ENCODE peak calls at places on chromosome 14, in nine cellular contexts. R is lung, U is neural progenitor cell, V is mesenchymal stem cell, G is transverse colon, H is tibial nerve, J is PC-9, K is colonic mucosa, M is Panc1. L is an unnamed sample.

GRCh38 chr14:61616524-61617185 is 78.7 kb upstream of the HIF1A start:
- DNase-seq in R (no peak), U (no peak), V (peak; percentile 74), G (no peak), H (no peak), J (peak; percentile 83), K (no peak), M (no peak), L (no peak)

GRCh38 chr14:22517117-22517720 is 71.8 kb downstream of the DAD1 start:
- DNase-seq in R (no peak), U (no peak), V (no peak), G (no peak), H (no peak), J (no peak), K (no peak), M (no peak), L (no peak)

GRCh38 chr14:97298331-97298730 is 501.1 kb downstream of the VRK1 start:
- DNase-seq in R (no peak), U (peak; percentile 30), V (no peak), G (no peak), H (no peak), J (no peak), K (no peak), M (no peak), L (no peak)

GRCh38 chr14:36207500-36207899 is 31.0 kb upstream of the PTCSC3 start:
- DNase-seq in R (no peak), U (peak; percentile 23), V (no peak), G (no peak), H (no peak), J (no peak), K (no peak), M (no peak), L (no peak)

GRCh38 chr14:94036328-94037167 is 10.4 kb downstream of the OTUB2 start:
- DNase-seq in R (peak; percentile 68), U (peak; percentile 44), V (peak; percentile 79), G (peak; percentile 81), H (peak; percentile 87), J (no peak), K (peak; percentile 81), M (peak; percentile 62), L (peak; percentile 71)

GRCh38 chr14:47302121-47302520 is 373.3 kb downstream of the MDGA2 start:
- DNase-seq in R (no peak), U (no peak), V (no peak), G (no peak), H (no peak), J (no peak), K (no peak), M (no peak), L (no peak)

GRCh38 chr14:47039336-47039735 is 387.8 kb upstream of the RPL10L start:
- DNase-seq in R (no peak), U (no peak), V (peak; percentile 10), G (no peak), H (no peak), J (no peak), K (no peak), M (no peak), L (no peak)

GRCh38 chr14:24296341-24297157 is 3.0 kb downstream of the DHRS1 start:
- DNase-seq in R (peak; percentile 71), U (peak; percentile 75), V (peak; percentile 96), G (peak; percentile 54), H (peak; percentile 67), J (peak; percentile 58), K (peak; percentile 66), M (peak; percentile 61), L (peak; percentile 74)

GRCh38 chr14:76872796-76873432 is 46.7 kb downstream of the LRRC74A start:
- DNase-seq in R (peak; percentile 56), U (peak; percentile 76), V (peak; percentile 50), G (peak; percentile 55), H (peak; percentile 69), J (no peak), K (peak; percentile 57), M (peak; percentile 27), L (peak; percentile 73)

GRCh38 chr14:36852853-36853634 is 191.4 kb downstream of the PAX9 start:
- DNase-seq in R (no peak), U (no peak), V (peak; percentile 60), G (no peak), H (peak; percentile 30), J (no peak), K (no peak), M (no peak), L (no peak)

GRCh38 chr14:96592591-96593388 is 90.6 kb downstream of the PAPOLA start:
- DNase-seq in R (no peak), U (no peak), V (no peak), G (peak; percentile 50), H (no peak), J (no peak), K (peak; percentile 54), M (no peak), L (peak; percentile 35)

GRCh38 chr14:90513151-90514014 is 116.6 kb downstream of the CALM1 start:
- DNase-seq in R (peak; percentile 83), U (peak; percentile 71), V (peak; percentile 46), G (peak; percentile 90), H (no peak), J (peak; percentile 85), K (peak; percentile 93), M (no peak), L (no peak)

GRCh38 chr14:100530270-100531072 is 56.7 kb downstream of the BEGAIN start:
- DNase-seq in R (peak; percentile 28), U (no peak), V (no peak), G (no peak), H (peak; percentile 3), J (no peak), K (peak; percentile 17), M (no peak), L (peak; percentile 13)

GRCh38 chr14:55689971-55690871 is 110.2 kb downstream of the KTN1 start:
- DNase-seq in R (no peak), U (peak; percentile 33), V (no peak), G (no peak), H (no peak), J (peak; percentile 46), K (no peak), M (peak; percentile 12), L (no peak)

GRCh38 chr14:59631237-59631636 is 54.6 kb upstream of the CCDC175 start:
- DNase-seq in R (no peak), U (peak; percentile 61), V (peak; percentile 1), G (no peak), H (no peak), J (no peak), K (no peak), M (no peak), L (no peak)

GRCh38 chr14:34692348-34692747 is 22.0 kb downstream of the CFL2 start:
- DNase-seq in R (no peak), U (no peak), V (peak; percentile 59), G (no peak), H (no peak), J (no peak), K (no peak), M (no peak), L (no peak)

GRCh38 chr14:34688470-34689206 is 25.8 kb downstream of the CFL2 start:
- DNase-seq in R (no peak), U (no peak), V (no peak), G (no peak), H (no peak), J (no peak), K (no peak), M (no peak), L (no peak)

GRCh38 chr14:34692898-34693227 is 21.5 kb downstream of the CFL2 start:
- DNase-seq in R (no peak), U (no peak), V (no peak), G (no peak), H (no peak), J (no peak), K (no peak), M (no peak), L (no peak)

GRCh38 chr14:34691173-34691572 is 23.2 kb downstream of the CFL2 start:
- DNase-seq in R (no peak), U (no peak), V (no peak), G (no peak), H (no peak), J (no peak), K (no peak), M (no peak), L (no peak)

GRCh38 chr14:34693228-34693939 is 21.0 kb downstream of the CFL2 start:
- DNase-seq in R (peak; percentile 52), U (peak; percentile 16), V (no peak), G (peak; percentile 64), H (no peak), J (no peak), K (peak; percentile 57), M (no peak), L (no peak)
- H3K4me3 ChIP-seq in R (peak overlapping the region; percentile 8), U (peak overlapping the region; percentile 24), V (no peak overlapping the region), G (peak overlapping the region; percentile 23), H (peak overlapping the region; percentile 28), J (no peak overlapping the region), K (peak overlapping the region; percentile 25), M (peak overlapping the region; percentile 28), L (no peak overlapping the region)

DNA sequence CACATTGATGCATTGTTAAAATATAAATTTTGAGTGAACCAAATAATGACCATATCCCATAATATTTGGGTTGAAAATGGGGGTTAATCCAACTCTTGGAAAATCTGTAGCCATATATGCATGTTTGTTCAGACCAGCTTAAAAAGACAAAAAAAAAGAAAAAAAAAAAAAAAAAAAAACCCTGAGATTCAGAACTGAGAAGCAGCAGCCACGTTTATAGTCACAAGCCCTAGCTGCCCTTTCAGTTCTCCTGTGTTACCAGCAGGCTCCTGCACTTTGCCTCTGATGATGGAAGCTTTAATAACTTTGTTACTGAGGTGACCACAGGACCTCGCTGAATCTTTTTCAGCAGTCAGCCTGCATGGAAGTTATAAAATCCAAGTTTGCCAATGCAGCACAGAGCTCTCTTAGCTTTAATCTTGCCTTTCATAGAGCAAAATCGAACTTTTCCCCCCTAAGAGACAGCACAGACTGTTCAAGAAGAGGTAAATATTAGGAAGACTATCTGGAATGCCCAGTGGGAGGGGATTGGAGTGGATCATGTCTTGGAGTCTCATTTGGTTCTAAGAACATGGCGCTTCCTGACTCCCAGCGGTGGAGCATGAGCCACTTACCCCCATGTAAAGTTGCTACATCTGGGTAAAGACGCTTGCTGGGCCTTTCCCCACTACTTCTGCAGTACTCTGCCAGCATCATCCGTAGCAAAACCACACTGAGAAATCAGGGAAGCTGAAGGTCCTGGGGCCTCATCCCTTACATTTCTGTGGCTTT is 20.6 kb downstream of the GNG2 start:
- DNase-seq in R (no peak), U (no peak), V (peak; percentile 69), G (no peak), H (no peak), J (no peak), K (no peak), M (no peak), L (no peak)
- H3K4me1 ChIP-seq in R (no peaks in the 10 kb centered on the region), U (peaks cover 8% of the 10 kb centered on the region), V (peaks cover 4% of the 10 kb centered on the region), G (peaks cover 17% of the 10 kb centered on the region), H (peaks cover 17% of the 10 kb centered on the region), J (peaks cover 22% of the 10 kb centered on the region), K (no peaks in the 10 kb centered on the region), M (no peaks in the 10 kb centered on the region), L (peaks cover 27% of the 10 kb centered on the region)

DNA sequence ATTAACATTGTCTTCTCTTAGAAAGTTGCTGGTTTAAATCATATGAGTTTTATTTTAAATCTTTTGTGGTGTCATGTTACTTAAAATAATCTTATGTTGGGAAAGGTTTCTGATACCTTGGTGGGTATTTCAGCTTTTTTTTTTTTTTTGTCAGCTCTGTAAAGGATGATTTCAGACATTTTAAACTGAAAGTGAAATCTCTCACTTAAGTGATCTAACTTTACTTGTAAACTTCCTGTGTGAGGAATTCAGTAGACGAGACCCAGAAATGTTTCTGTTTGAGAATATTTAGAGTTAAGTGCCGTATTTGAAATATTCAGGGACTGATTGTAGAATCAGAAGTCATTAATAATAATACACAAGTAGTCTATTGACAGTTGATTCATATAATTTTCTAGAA is 37.8 kb downstream of the PROX2 start:
- DNase-seq in R (no peak), U (no peak), V (peak; percentile 54), G (no peak), H (no peak), J (no peak), K (no peak), M (no peak), L (peak; percentile 35)
- H3K4me3 ChIP-seq in R (no peak overlapping the region), U (no peak overlapping the region), V (no peak overlapping the region), G (no peak overlapping the region), H (no peak overlapping the region), J (no peak overlapping the region), K (no peak overlapping the region), M (no peak overlapping the region), L (no peak overlapping the region)

GRCh38 chr14:63673882-63674497 is 32.3 kb upstream of the WDR89 start:
- DNase-seq in R (no peak), U (no peak), V (no peak), G (no peak), H (no peak), J (no peak), K (no peak), M (no peak), L (no peak)
- H3K4me1 ChIP-seq in R (no peaks in the 10 kb centered on the region), U (no peaks in the 10 kb centered on the region), V (peaks cover 12% of the 10 kb centered on the region), G (peaks cover 5% of the 10 kb centered on the region), H (no peaks in the 10 kb centered on the region), J (peaks cover 22% of the 10 kb centered on the region), K (no peaks in the 10 kb centered on the region), M (peaks cover 25% of the 10 kb centered on the region), L (no peaks in the 10 kb centered on the region)